ENCODE peak calls at places on chromosomes 3 and 15, in four cellular contexts. One of them, this sample, is unnamed.

GRCh38 chr15:62940359-62940754 is 102.2 kb upstream of the TPM1 start:
- DNase-seq in GM12878: no peak
- DNase-seq in HepG2: no peak
- DNase-seq in K562: no peak
- DNase-seq in this sample: no peak

GRCh38 chr15:74328331-74329056 is 39.0 kb downstream of the CYP11A1 start:
- DNase-seq in GM12878: no peak
- DNase-seq in K562: no peak
- DNase-seq in HepG2: no peak
- DNase-seq in this sample: no peak

GRCh38 chr3:153513236-153513635 is 351.2 kb downstream of the RAP2B start:
- DNase-seq in HepG2: peak
- DNase-seq in K562: peak
- DNase-seq in GM12878: no peak
- DNase-seq in this sample: peak

GRCh38 chr15:51083641-51084040 is 11.1 kb downstream of the TNFAIP8L3 start:
- DNase-seq in K562: no peak
- DNase-seq in GM12878: no peak
- DNase-seq in HepG2: no peak
- DNase-seq in this sample: no peak

GRCh38 chr15:40333922-40334492 is 6.7 kb downstream of the CCDC9B start:
- DNase-seq in GM12878: no peak
- DNase-seq in HepG2: no peak
- DNase-seq in K562: peak
- DNase-seq in this sample: no peak

GRCh38 chr3:48962939-48963338 is 27.1 kb upstream of the P4HTM start:
- DNase-seq in K562: no peak
- DNase-seq in GM12878: no peak
- DNase-seq in HepG2: no peak
- DNase-seq in this sample: no peak

GRCh38 chr15:73939138-73939537 is 12.9 kb downstream of the LOXL1 start:
- DNase-seq in HepG2: no peak
- DNase-seq in K562: no peak
- DNase-seq in GM12878: no peak
- DNase-seq in this sample: no peak

GRCh38 chr15:75809986-75810750 is 33.1 kb upstream of the UBE2Q2 start:
- DNase-seq in K562: peak
- DNase-seq in HepG2: peak
- DNase-seq in GM12878: no peak
- DNase-seq in this sample: peak

GRCh38 chr15:67146875-67147381 is 81.5 kb downstream of the SMAD3 start:
- DNase-seq in K562: peak
- DNase-seq in GM12878: no peak
- DNase-seq in HepG2: peak
- DNase-seq in this sample: no peak

GRCh38 chr15:70762469-70763119 is 764 bp downstream of the UACA start:
- DNase-seq in GM12878: no peak
- DNase-seq in K562: no peak
- DNase-seq in HepG2: no peak
- DNase-seq in this sample: peak

GRCh38 chr3:175751089-175751488 is 892.0 kb downstream of the NAALADL2 start:
- DNase-seq in HepG2: no peak
- DNase-seq in K562: no peak
- DNase-seq in GM12878: no peak
- DNase-seq in this sample: no peak

GRCh38 chr3:52483577-52484495 is 11.3 kb upstream of the STAB1 start:
- DNase-seq in HepG2: peak
- DNase-seq in GM12878: no peak
- DNase-seq in K562: no peak
- DNase-seq in this sample: no peak

GRCh38 chr3:46661776-46662766 is 31.4 kb downstream of the ALS2CL start:
- DNase-seq in K562: no peak
- DNase-seq in GM12878: no peak
- DNase-seq in HepG2: no peak
- DNase-seq in this sample: no peak

GRCh38 chr3:169668957-169669681 is 5.6 kb upstream of the MECOM start:
- DNase-seq in HepG2: peak
- DNase-seq in GM12878: no peak
- DNase-seq in K562: peak
- DNase-seq in this sample: peak

GRCh38 chr3:189123595-189124387 is 48.0 kb upstream of the TPRG1 start:
- DNase-seq in K562: no peak
- DNase-seq in HepG2: no peak
- DNase-seq in GM12878: no peak
- DNase-seq in this sample: no peak

GRCh38 chr15:50549326-50549725 is 2.9 kb upstream of the USP50 start:
- DNase-seq in K562: no peak
- DNase-seq in HepG2: no peak
- DNase-seq in GM12878: no peak
- DNase-seq in this sample: no peak

GRCh38 chr3:42691861-42692666 is 6.7 kb downstream of the KLHL40 start:
- DNase-seq in K562: no peak
- DNase-seq in GM12878: no peak
- DNase-seq in HepG2: no peak
- DNase-seq in this sample: no peak

GRCh38 chr3:184545769-184546168 is 15.8 kb upstream of the EPHB3 start:
- DNase-seq in HepG2: no peak
- DNase-seq in K562: no peak
- DNase-seq in GM12878: no peak
- DNase-seq in this sample: no peak

GRCh38 chr3:89851974-89852621 is 744.7 kb downstream of the EPHA3 start:
- DNase-seq in HepG2: peak
- DNase-seq in K562: no peak
- DNase-seq in GM12878: no peak
- DNase-seq in this sample: peak

GRCh38 chr15:59157840-59158700 is 48.6 kb upstream of the LDHAL6B start:
- DNase-seq in GM12878: no peak
- DNase-seq in HepG2: no peak
- DNase-seq in K562: no peak
- DNase-seq in this sample: no peak

GRCh38 chr15:59160880-59161593 is 45.6 kb upstream of the LDHAL6B start:
- DNase-seq in GM12878: no peak
- DNase-seq in K562: peak
- DNase-seq in HepG2: peak
- DNase-seq in this sample: peak

GRCh38 chr15:59159210-59159609 is 47.4 kb upstream of the LDHAL6B start:
- DNase-seq in K562: no peak
- DNase-seq in GM12878: no peak
- DNase-seq in HepG2: no peak
- DNase-seq in this sample: no peak

GRCh38 chr15:59157398-59157797 is 49.2 kb upstream of the LDHAL6B start:
- DNase-seq in K562: no peak
- DNase-seq in HepG2: no peak
- DNase-seq in GM12878: no peak
- DNase-seq in this sample: no peak

DNA sequence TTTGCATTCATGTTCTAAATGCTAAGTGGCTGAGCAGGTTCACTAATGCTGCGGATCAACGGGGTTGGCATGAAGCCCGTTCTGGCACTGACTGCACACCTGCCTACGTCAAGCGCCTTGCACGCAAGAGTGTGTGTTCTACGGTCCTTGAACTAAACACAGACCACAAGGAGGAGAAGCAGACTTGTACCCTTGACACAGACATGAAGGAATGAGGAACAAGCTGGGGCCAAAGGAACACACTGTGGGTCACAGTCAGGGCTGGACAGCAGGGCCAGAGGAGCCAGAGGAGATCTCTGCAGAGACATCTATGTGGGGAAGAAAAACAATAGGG is 48.0 kb upstream of the LDHAL6B start:
- DNase-seq in HepG2: no peak
- DNase-seq in K562: no peak
- DNase-seq in GM12878: no peak
- DNase-seq in this sample: no peak
- TF ChIP-seq TARDBP in HepG2: no peak
- TF ChIP-seq TARDBP in K562: no peak
- TF ChIP-seq TARDBP in GM12878: no peak
- TF ChIP-seq TARDBP in this sample: no peak

GRCh38 chr15:69525543-69525942 is 72.9 kb downstream of the RPLP1 start:
- DNase-seq in K562: peak
- DNase-seq in GM12878: no peak
- DNase-seq in HepG2: no peak
- DNase-seq in this sample: no peak
- TF ChIP-seq TARDBP in K562: no peak
- TF ChIP-seq TARDBP in GM12878: no peak
- TF ChIP-seq TARDBP in HepG2: no peak
- TF ChIP-seq TARDBP in this sample: no peak

DNA sequence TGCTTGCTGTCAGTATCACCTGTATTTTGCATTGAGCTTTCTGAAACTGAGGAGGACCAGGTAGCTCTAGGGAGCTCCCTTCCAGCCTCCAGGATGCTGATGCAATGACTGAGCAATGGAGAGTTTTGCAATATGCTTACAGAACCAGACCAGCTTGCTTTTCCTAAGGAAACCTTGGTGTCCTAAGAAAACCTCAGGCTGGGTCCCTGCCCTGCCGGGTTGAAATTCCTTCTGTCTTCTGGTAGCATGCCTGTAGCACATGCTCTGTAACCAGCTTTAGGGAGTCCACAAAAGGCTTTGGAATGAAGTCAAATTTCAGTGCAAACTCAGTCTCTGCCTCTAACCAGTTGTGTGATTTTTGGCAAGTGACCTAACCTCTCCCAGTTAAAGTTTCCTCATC is 65.8 kb upstream of the GSK3B start:
- DNase-seq in GM12878: no peak
- DNase-seq in K562: no peak
- DNase-seq in HepG2: no peak
- DNase-seq in this sample: no peak
- TF ChIP-seq TARDBP in GM12878: no peak
- TF ChIP-seq TARDBP in K562: no peak
- TF ChIP-seq TARDBP in HepG2: no peak
- TF ChIP-seq TARDBP in this sample: no peak

GRCh38 chr3:193243571-193243970 is 2.5 kb downstream of the PLAAT1 start:
- DNase-seq in K562: no peak
- DNase-seq in HepG2: no peak
- DNase-seq in GM12878: no peak
- DNase-seq in this sample: no peak

GRCh38 chr3:193236990-193237389 is 4.0 kb upstream of the PLAAT1 start:
- DNase-seq in HepG2: no peak
- DNase-seq in K562: no peak
- DNase-seq in GM12878: no peak
- DNase-seq in this sample: no peak

GRCh38 chr3:193240436-193240849 is 579 bp upstream of the PLAAT1 start:
- DNase-seq in GM12878: no peak
- DNase-seq in HepG2: no peak
- DNase-seq in K562: no peak
- DNase-seq in this sample: peak

DNA sequence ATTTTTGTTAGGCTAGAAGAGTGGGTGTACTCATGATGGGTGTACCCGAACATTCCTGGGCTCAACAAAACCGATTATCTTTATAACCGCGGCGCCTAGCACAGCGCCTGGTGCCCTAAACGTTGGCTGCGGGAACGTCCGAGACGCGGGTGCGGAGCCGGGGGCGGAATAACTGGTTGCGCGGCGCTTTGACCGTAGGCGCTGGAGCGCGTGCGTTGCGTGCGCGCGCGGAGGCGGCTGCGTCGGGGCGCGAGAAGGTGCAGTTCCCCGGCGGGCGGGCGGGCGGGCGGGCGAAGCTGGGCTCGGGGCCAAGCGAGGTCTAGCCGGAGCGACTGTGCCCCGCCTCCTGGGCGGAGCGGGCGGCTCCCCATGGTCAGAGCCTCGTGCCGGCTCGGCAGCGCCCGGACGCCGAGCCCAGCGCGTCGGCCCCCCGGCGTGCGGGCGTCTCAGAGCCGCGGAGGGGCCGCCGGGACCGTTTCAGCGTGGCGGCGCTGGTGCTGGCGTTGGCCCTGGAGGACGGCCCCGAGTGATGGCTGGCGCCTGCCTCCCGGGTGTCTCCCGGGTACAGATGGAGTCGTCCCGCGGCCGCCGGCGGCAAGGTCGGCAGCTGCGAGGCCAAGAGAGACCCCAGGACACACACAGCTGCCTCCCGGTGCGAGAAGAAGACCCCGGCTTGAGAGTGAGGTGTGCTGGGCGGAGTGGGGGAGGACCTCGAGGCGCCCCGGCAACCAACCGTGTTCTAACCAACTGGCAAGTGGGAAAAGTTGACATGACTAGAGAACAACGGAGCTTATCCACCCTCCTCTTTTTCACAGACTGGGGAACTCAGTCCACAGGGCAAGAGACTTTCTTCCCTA is at the start of gene PLAAT1:
- DNase-seq in K562: peak
- DNase-seq in GM12878: no peak
- DNase-seq in HepG2: no peak
- DNase-seq in this sample: peak
- TF ChIP-seq TARDBP in K562: no peak
- TF ChIP-seq TARDBP in GM12878: no peak
- TF ChIP-seq TARDBP in HepG2: no peak
- TF ChIP-seq TARDBP in this sample: no peak

DNA sequence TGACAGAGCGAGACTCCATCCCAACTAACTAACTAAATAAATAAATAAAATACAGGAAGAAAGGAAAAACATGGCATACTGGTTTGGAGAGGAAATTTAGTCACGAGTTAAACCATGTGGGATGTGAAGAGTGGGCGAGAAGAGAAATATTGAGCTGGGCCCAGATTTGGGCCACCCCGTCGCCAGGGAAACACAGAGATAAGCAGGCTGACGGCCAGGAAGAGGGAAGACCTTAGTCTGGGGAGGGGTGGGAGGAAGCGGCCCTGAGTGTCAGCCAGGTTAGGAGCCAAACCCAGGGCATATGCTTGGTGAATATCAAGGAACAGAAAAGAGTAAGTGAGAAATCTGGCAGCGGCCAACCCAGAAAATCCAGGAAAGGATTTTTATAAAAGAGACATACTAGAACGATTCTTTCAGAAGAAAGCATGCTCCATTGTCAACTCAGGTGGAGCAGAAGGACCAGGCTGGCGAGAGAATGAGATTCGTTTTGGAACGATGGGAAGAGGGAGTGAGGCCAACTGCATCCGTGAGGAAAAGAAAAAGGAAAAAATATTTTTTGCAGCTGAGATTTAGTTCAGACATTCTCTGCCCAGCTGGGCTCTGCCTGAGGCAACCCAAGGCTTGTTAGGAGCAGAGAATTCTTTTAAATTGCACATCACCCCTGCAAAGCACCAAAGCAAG is 59.2 kb upstream of the RAD18 start:
- DNase-seq in GM12878: no peak
- DNase-seq in HepG2: no peak
- DNase-seq in K562: peak
- DNase-seq in this sample: no peak
- TF ChIP-seq TARDBP in GM12878: no peak
- TF ChIP-seq TARDBP in HepG2: no peak
- TF ChIP-seq TARDBP in K562: no peak
- TF ChIP-seq TARDBP in this sample: no peak

DNA sequence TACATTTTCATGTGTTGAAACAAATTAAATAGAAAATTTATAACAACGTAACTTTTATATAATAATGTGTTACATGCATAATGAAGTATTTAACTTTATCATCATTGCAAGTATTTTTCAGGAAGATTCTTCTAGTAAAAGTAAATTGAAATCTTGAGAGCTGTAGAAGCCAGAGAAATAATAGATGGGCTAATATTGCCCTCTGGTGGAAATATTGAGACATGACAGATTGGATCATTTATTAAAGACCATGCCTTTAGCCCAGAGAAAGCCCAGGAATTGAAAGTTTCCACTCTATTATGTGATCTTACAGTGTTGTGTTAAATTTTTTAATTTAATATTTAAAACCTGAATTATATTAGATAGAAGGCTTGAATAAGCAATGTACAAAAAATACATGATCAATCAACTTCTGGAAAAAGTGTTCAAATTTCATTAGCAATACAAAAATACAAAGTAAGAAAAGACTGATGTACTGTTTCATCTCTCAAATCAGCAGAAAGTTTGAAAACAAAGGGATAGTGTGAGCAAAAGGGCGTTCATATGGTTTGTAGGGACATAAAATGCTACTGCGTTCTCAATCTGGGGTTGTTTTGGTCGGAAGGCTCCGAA is 52.7 kb upstream of the SPTSSB start:
- DNase-seq in HepG2: peak
- DNase-seq in K562: peak
- DNase-seq in GM12878: no peak
- DNase-seq in this sample: peak
- TF ChIP-seq TARDBP in HepG2: no peak
- TF ChIP-seq TARDBP in K562: no peak
- TF ChIP-seq TARDBP in GM12878: no peak
- TF ChIP-seq TARDBP in this sample: no peak